ENCODE peak calls at places on chromosomes 16 and 17, in four cellular contexts. W is fibroblast of the aortic adventitia, O is K562, E is IMR-90. U is an unnamed sample.

GRCh38 chr17:70947636-70948565 is 778.6 kb downstream of the KCNJ2 start:
- DNase-seq in E (no peak), W (no peak), O (no peak), U (no peak)

GRCh38 chr16:75272097-75272548 is 20.7 kb upstream of the BCAR1 start:
- DNase-seq in O (no peak), W (no peak), E (no peak), U (peak)

GRCh38 chr16:30875881-30876791 is 17.7 kb downstream of the BCL7C start:
- DNase-seq in O (no peak), E (peak), W (no peak), U (peak)

GRCh38 chr17:77842148-77842905 is 116.2 kb upstream of the TNRC6C start:
- DNase-seq in O (no peak), W (peak), E (peak), U (no peak)

GRCh38 chr16:1781758-1782407 is 488 bp downstream of the SPSB3 start:
- DNase-seq in E (peak), W (no peak), O (no peak), U (no peak)

GRCh38 chr16:12182202-12182601 is 205.7 kb downstream of the SNX29 start:
- DNase-seq in W (no peak), O (no peak), E (no peak), U (no peak)

GRCh38 chr17:50922107-50922506 is 56.0 kb upstream of the TOB1 start:
- DNase-seq in W (no peak), O (no peak), E (peak), U (no peak)

GRCh38 chr17:29778936-29779811 is 150.9 kb downstream of the SSH2 start:
- DNase-seq in W (peak), O (peak), E (peak), U (peak)

GRCh38 chr16:49513040-49513439 is 139.4 kb downstream of the C16orf78 start:
- DNase-seq in E (no peak), O (peak), W (peak), U (no peak)

GRCh38 chr16:23877107-23878070 is 41.6 kb downstream of the PRKCB start:
- DNase-seq in O (no peak), E (no peak), W (no peak), U (no peak)

GRCh38 chr17:47703191-47703591 is 9.2 kb downstream of the TBKBP1 start:
- DNase-seq in W (no peak), O (no peak), E (no peak), U (peak)

GRCh38 chr16:79047337-79047736 is 553.2 kb downstream of the MAF start:
- DNase-seq in E (no peak), W (no peak), O (peak), U (no peak)

GRCh38 chr17:75048396-75048933 is 1.4 kb downstream of the KCTD2 start:
- DNase-seq in E (peak), W (peak), O (no peak), U (no peak)
- TF ChIP-seq CTCF in E (no peak), W (no peak), O (no peak), U (no peak)

GRCh38 chr16:21991621-21992020 is 9.3 kb downstream of the PDZD9 start:
- DNase-seq in O (no peak), E (no peak), W (no peak), U (no peak)

GRCh38 chr16:22001591-22001990 is 675 bp upstream of the PDZD9 start:
- DNase-seq in E (peak), W (peak), O (peak), U (no peak)

GRCh38 chr16:21994856-21995465 is 6.0 kb downstream of the PDZD9 start:
- DNase-seq in E (no peak), W (no peak), O (peak), U (no peak)

GRCh38 chr16:21997693-21998480 is 3.0 kb downstream of the PDZD9 start:
- DNase-seq in O (no peak), E (no peak), W (no peak), U (no peak)

GRCh38 chr16:21996923-21997692 is 3.8 kb downstream of the PDZD9 start:
- DNase-seq in W (no peak), O (no peak), E (no peak), U (no peak)
- TF ChIP-seq CTCF in W (no peak), O (no peak), E (no peak), U (no peak)

GRCh38 chr16:66131156-66131807 is 235.2 kb upstream of the CDH5 start:
- DNase-seq in W (peak), O (no peak), E (peak), U (no peak)

GRCh38 chr16:66130296-66130910 is 236.1 kb upstream of the CDH5 start:
- DNase-seq in O (no peak), E (peak), W (peak), U (no peak)

GRCh38 chr16:66129196-66129595 is 237.3 kb upstream of the CDH5 start:
- DNase-seq in O (no peak), E (no peak), W (no peak), U (no peak)

GRCh38 chr16:66128363-66128725 is 238.1 kb upstream of the CDH5 start:
- DNase-seq in E (peak), W (peak), O (no peak), U (no peak)

DNA sequence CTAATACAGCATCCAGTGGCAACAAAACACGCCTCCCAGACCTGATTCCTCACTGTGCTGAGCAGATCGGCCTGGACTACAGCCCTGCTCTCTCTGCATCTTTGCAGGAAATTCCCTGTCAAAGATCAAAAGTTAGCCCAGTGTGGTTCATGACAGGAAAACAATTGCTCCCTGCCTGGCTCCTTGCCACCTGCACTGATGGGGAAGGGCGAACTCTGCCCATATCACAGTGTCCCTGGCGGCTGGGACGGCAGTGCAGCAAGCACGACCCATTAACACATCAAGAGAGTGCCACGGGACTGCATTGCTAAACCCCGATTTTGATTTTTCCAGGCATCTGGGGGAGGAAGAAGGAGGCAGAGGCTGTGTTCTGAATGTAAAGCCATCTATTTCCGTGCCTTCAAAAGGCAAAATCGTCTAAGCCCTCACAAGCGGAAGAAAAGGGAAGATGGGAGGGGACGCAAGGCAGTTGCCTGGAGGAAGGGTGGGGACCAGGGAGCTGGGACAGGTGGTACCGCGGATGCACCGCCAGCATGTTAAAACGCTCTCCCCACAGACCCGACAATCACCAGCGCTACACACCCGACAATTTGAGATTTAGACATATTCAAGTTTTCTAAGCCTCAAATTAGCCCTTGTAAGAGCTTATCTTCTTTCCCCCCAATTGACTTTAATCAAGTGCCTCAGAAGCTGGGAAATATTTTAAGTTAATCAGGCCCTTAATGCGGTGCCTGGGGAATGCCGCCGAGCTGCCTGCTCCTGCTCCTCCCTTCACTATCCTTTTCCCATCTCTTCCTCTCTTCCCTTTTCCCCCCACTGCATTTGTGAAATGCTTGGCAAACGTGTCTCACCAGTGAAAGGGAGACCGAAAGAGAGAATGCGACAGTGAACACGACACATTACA is 238.8 kb upstream of the CDH5 start:
- DNase-seq in E (no peak), O (no peak), W (no peak), U (no peak)
- TF ChIP-seq CTCF in E (no peak), O (no peak), W (no peak), U (no peak)

DNA sequence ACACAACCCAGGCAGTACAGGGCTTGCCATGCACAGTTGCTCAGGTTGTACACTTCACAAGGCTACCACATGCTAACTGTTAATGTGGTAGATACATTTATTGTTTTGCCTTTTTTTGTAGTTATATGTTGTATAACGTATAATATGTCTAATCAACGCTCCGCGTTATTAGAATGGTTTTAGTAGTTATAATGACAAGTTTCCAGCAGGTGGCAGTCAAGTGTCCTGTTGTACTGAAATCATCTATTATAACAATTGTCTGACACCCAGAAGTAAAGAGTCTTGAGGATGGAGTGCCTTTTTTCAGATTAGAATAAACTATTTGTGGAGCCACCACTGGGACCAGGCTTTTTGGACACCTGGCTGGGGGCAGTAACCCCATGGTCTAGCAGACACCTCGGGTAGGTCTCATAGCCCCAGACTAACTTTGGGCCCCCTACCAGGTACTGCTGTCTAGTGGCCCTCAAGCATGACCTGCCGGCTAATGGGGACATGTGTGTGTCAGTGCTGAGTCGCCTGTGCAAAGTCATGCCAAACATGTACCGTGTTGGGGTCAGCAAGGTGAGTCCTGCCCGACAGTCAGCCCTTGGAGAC is 32.8 kb downstream of the MYO15A start:
- DNase-seq in O (peak), E (peak), W (peak), U (peak)
- TF ChIP-seq CTCF in O (peak), E (peak), W (peak), U (no peak)

DNA sequence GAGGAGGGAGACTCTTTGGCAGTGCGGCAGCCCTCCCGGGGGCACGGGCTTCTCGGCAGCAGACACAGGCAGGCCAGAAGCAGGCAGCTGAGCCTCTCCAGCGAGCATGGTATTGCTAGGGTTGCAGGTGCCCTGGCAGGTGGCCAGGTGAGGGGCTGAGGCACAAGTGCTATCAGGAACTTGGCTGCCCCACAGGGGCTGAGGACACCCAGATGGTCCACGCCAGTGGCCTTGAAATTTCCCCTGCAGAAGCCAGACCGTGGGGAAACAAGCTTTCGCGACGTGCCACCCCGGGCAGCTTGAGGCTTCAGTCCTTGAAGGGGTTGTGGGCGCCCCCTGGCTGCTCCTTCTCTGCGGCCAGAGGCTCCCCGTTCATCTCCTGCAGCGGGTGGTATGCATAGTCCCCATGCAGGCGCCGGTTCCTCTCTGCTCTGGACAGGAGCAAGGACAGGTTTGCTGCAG is 8.5 kb downstream of the NAGPA start:
- DNase-seq in O (no peak), W (no peak), E (no peak), U (peak)
- TF ChIP-seq CTCF in O (peak), W (peak), E (peak), U (peak)

DNA sequence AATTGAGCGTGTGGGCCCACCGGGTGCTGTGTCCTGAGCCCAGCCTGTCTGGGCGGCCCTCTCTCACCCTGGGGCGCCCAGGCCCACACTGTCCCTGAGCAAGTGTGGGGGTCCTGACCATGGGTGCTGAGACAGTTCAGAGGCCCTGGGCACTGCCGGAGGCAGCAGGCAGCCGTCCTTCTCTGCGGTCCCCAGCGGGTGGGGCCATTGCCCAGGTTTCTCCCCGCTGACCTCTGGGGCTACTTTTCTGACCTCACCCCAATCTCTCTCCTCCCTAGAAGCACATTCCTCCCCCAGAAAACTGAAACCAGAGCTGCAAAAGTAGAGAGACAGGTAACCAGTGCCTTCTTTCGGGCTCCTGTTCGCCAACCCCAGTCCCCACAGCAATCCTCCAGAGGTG is 36.0 kb upstream of the PVALEF start:
- DNase-seq in O (no peak), W (no peak), E (no peak), U (no peak)
- TF ChIP-seq CTCF in O (peak), W (no peak), E (no peak), U (no peak)